ENCODE peak calls at places on chromosomes 12 and 14, in five cellular contexts. Z is aorta; O is foreskin fibroblast; I is cardiac muscle cell; P is CD8-positive, alpha-beta memory T cell. L is an unnamed sample.

GRCh38 chr12:108299980-108300696 is 39.0 kb downstream of the CMKLR1 start:
- DNase-seq in I (no peak), O (no peak), Z (peak), P (no peak), L (no peak)

GRCh38 chr14:34301107-34301734 is 160.8 kb downstream of the SPTSSA start:
- DNase-seq in O (no peak), I (peak), Z (no peak), P (no peak), L (peak)

GRCh38 chr14:36518586-36519430 is 1.2 kb downstream of the NKX2-1 start:
- DNase-seq in O (no peak), I (no peak), P (no peak), Z (no peak), L (no peak)

GRCh38 chr12:109475993-109476806 is 900 bp downstream of the KCTD10 start:
- DNase-seq in I (no peak), O (no peak), P (no peak), Z (no peak), L (no peak)

GRCh38 chr12:5251092-5251491 is 180.8 kb upstream of the NTF3 start:
- DNase-seq in I (no peak), P (no peak), O (no peak), Z (no peak), L (no peak)

GRCh38 chr12:20482680-20483079 is 114.3 kb downstream of the PDE3A start:
- DNase-seq in O (no peak), Z (no peak), P (no peak), I (no peak), L (no peak)

GRCh38 chr14:63676615-63677014 is 34.9 kb upstream of the WDR89 start:
- DNase-seq in P (no peak), I (no peak), O (no peak), Z (no peak), L (no peak)

GRCh38 chr14:71382315-71382714 is 475.1 kb downstream of the PCNX1 start:
- DNase-seq in P (no peak), O (no peak), Z (no peak), I (no peak), L (no peak)

GRCh38 chr12:111780166-111780565 is 13.4 kb downstream of the ALDH2 start:
- DNase-seq in I (no peak), Z (no peak), P (no peak), O (no peak), L (no peak)

GRCh38 chr12:105420659-105421240 is 90.3 kb downstream of the C12orf75 start:
- DNase-seq in O (peak), P (peak), I (peak), Z (peak), L (no peak)

GRCh38 chr14:32345311-32345771 is 16.2 kb downstream of the AKAP6 start:
- DNase-seq in O (no peak), Z (no peak), P (no peak), I (no peak), L (no peak)

GRCh38 chr12:120078868-120079267 is 37.7 kb downstream of the RAB35 start:
- DNase-seq in O (no peak), Z (peak), P (no peak), I (no peak), L (no peak)

GRCh38 chr12:1518763-1519516 is 75.4 kb downstream of the FBXL14 start:
- DNase-seq in I (peak), P (no peak), O (peak), Z (no peak), L (peak)

GRCh38 chr14:36973806-36974442 is 198.5 kb downstream of the SLC25A21 start:
- DNase-seq in P (no peak), I (no peak), O (peak), Z (no peak), L (peak)

GRCh38 chr12:123767613-123768012 is 5.5 kb downstream of the DNAH10 start:
- DNase-seq in I (no peak), O (no peak), P (no peak), Z (no peak), L (no peak)

GRCh38 chr14:26938054-26938453 is 340.2 kb upstream of the NOVA1 start:
- DNase-seq in O (no peak), I (no peak), Z (no peak), P (no peak), L (no peak)

GRCh38 chr12:31517994-31518393 is 72.9 kb downstream of the DENND5B start:
- DNase-seq in I (peak), O (peak), P (no peak), Z (no peak), L (no peak)

GRCh38 chr14:59333668-59334067 is 131.5 kb downstream of the GPR135 start:
- DNase-seq in I (peak), P (no peak), Z (no peak), O (peak), L (peak)

GRCh38 chr14:102828201-102828600 is 51.0 kb downstream of the TRAF3 start:
- DNase-seq in I (no peak), O (no peak), Z (no peak), P (no peak), L (no peak)
- H3K4me3 ChIP-seq in I (no peak), O (no peak), Z (no peak), P (no peak), L (no peak)

DNA sequence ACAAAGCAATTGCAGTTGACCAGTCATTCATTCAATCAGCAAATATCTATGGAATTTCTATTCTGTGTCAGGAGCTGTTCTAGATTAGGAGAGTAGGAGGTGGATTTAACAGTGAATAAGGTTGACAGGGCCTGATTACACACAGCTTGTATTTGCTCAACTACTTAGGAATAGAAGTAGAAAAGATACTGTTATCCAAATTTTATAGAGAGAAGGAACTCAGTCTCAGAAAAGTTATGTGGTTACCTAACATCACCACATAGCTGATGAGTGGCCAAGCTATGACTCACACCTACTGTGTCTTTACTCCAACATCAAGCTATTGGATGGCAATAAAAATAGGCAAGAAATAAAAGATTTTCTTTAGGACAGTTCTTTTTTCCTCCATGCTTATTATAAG is 374.8 kb downstream of the RMST start:
- DNase-seq in Z (no peak), P (no peak), I (no peak), O (no peak), L (no peak)
- H3K4me3 ChIP-seq in Z (no peak), P (no peak), I (no peak), O (no peak), L (no peak)

DNA sequence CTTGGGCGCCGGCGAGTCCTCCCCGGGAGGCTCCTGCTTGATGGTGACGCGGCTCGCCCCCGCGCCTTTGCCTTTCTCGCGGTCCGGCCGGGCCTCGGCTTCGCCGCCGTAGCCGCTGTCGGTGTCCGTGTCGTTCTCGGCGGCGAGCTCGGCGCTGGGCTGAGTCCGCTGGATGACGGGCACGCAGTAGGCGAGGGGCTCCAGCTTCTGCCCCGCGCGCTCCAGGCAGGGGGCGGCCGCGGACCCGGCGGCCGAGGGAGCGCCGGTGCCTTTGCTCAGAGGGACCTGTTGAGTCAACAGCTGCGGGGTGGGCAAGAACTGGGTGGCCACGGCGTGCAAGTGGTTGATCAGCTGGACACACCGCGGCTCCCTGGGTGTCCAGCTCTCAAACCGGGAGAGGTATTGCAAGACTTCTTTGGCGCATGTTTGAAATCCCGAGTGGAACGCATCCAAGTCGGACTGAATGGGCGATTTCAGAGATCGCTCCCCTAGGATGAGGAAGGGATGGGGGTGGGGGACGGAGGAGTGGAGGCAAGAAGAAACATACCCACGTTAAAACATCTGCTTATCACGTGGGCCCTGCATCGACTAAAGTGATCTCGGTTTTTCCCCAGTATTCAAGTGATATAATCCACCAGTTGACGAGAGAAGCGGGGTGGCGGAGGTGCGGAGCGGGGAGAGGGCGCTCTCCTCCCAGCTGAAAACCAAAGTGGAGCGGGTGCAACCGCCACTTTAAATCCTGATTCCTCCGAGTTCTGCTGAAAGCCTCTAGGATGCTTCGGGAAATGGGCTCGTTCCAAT is 2.0 kb downstream of the BHLHE41 start:
- DNase-seq in P (no peak), Z (peak), I (peak), O (peak), L (no peak)
- H3K4me3 ChIP-seq in P (peak), Z (peak), I (peak), O (peak), L (peak)

GRCh38 chr14:72554994-72555608 is 338.8 kb downstream of the DPF3 start:
- DNase-seq in O (no peak), I (no peak), Z (peak), P (no peak), L (no peak)
- H3K4me3 ChIP-seq in O (no peak), I (no peak), Z (no peak), P (no peak), L (no peak)

GRCh38 chr14:99234982-99235491 is 37.0 kb downstream of the BCL11B start:
- DNase-seq in O (no peak), P (peak), Z (no peak), I (peak), L (no peak)

GRCh38 chr14:99234366-99234765 is 37.6 kb downstream of the BCL11B start:
- DNase-seq in I (no peak), P (no peak), O (no peak), Z (peak), L (no peak)

GRCh38 chr14:99236386-99237133 is 35.4 kb downstream of the BCL11B start:
- DNase-seq in Z (no peak), O (no peak), I (no peak), P (no peak), L (no peak)

GRCh38 chr14:99237288-99237687 is 34.7 kb downstream of the BCL11B start:
- DNase-seq in P (no peak), O (no peak), Z (no peak), I (no peak), L (no peak)

DNA sequence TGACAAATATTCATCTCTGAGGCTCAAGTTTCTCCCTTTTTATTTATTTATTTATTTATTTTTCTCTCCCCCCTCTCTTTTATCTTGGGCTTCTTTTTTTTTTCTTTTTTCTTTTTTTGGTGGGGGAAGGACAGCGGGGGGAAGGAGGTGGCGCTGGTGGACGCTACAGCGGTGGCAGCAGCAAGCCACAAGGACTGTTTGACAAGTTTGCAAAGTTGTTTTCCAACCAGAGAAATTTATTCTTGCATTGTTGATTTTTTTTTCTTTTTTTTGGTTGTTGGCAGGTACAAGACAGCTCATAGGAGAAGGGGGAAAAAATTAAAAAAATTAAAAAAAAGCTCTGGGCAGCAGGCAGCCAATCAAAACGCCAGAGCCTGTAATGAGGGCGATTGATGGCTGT is 36.4 kb downstream of the BCL11B start:
- DNase-seq in P (no peak), Z (no peak), O (no peak), I (no peak), L (no peak)
- H3K4me3 ChIP-seq in P (peak), Z (no peak), O (no peak), I (peak), L (no peak)

DNA sequence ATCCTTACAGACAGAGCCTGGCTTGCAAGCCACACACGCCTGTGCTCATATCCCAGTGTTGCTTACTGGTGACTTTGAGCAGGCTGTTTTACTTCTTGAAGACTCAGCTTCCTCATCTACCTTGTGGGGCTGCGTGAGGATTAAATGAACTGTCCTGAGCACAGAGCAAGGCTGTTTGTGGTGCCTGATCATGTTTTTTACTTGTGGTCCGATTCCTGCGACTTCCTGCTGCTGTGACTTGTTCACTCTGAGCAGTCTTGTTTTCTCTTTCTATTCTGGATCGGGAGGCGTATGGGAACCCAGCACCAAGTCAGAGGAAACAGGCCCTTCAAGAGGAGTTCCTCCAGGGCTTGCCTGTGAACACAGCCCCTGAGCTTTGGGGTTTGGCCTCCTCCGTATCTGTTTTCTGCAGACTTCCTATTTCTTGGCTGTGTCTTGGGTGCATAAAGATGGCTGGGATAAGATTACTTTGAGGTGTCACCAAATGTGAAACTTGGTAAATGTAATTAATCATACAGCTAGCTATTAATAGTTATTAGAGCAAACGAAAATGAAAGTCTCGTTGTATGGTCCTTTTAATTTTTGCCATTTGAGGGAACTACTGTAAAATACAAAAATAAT is 251.7 kb downstream of the FOXN3 start:
- DNase-seq in O (no peak), I (no peak), P (no peak), Z (no peak), L (no peak)
- H3K4me3 ChIP-seq in O (no peak), I (no peak), P (no peak), Z (peak), L (no peak)

DNA sequence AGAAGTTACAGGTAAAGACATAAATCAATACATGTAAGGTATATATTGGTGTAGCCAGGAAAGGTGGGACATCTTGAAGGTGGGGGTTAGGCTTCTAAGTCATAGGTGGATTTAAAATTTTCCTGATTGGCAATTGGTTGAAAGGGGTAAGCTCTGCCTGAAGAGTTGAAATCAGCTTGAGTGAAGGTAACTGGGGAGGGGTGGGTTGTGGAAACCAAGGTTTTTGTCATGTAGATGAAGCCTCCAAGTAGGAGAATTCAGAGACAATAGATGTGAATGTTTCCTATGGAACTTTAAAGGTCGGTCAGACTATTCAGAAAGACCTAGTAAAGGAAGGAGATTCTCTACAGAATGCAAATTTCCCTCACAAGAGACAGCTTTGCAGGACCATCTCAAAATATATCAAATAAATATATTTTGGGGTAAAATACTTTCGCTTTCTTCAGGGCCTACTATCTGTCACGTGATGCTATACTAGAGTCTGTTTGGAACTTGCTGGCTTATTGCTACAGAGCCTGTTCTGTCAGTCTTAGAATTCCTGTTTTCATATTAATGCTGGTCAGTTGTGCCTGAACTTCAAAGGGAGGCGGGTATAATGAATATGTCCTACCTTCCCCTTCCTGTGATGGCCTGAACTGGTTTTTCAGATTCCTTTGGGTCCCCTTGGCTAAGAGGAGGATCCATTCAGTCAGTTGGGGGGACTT is 20.6 kb upstream of the SPATA7 start:
- DNase-seq in O (no peak), Z (no peak), I (no peak), P (no peak), L (no peak)
- H3K4me3 ChIP-seq in O (no peak), Z (no peak), I (no peak), P (no peak), L (no peak)

L was measured in AG09309.